ENCODE peak calls at places on chromosomes 7 and 10, in four cellular contexts. N is GM12878, F is K562, W is HepG2. D is an unnamed sample.

GRCh38 chr7:99340659-99341058 is 15.0 kb downstream of the ARPC1A start:
- DNase-seq in N (no peak), W (no peak), F (no peak), D (no peak)

GRCh38 chr7:153190452-153190851 is 430.9 kb downstream of the ACTR3B start:
- DNase-seq in W (no peak), F (peak), N (no peak), D (peak)

GRCh38 chr7:118186491-118186890 is 2.5 kb downstream of the LSM8 start:
- DNase-seq in W (no peak), N (no peak), F (no peak), D (no peak)

GRCh38 chr7:86814980-86815379 is 171.3 kb downstream of the GRM3 start:
- DNase-seq in W (peak), N (no peak), F (peak), D (peak)

GRCh38 chr10:127552446-127552845 is 3.3 kb downstream of the NPS start:
- DNase-seq in F (no peak), W (no peak), N (no peak), D (no peak)

GRCh38 chr7:102875700-102876192 is 37.1 kb upstream of the LRRC17 start:
- DNase-seq in F (peak), N (no peak), W (peak), D (no peak)

GRCh38 chr10:11782793-11783557 is 40.2 kb upstream of the PROSER2 start:
- DNase-seq in W (peak), F (peak), N (peak), D (no peak)

GRCh38 chr10:16386855-16387254 is 50.0 kb upstream of the PTER start:
- DNase-seq in W (no peak), N (no peak), F (no peak), D (peak)

GRCh38 chr10:35486297-35486991 is 118.7 kb upstream of the GJD4 start:
- DNase-seq in W (no peak), N (no peak), F (no peak), D (no peak)

GRCh38 chr7:19991936-19992335 is 218.5 kb upstream of the TMEM196 start:
- DNase-seq in W (no peak), F (no peak), N (no peak), D (no peak)

GRCh38 chr7:60706-61105 is 131.7 kb upstream of the FAM20C start:
- DNase-seq in F (no peak), W (no peak), N (no peak), D (no peak)

DNA sequence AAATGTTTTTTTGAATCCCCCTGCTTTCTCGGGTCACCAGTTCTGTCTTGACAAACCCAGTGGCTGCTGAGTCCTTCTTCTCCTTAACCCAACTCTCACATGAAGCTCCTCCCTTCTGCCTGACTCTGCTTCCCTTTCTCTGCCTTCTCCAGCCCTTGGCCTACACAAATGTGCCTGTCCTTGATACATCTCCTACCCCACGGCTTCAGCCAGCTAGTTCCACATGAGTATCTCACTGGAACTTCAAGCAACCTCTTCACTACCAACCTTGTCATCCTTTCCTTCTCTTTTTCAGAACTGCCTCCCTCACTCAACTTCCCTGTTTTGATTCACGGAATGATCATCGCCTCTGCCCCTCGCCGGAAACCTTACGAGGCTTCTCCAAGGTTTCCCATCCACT is 55.9 kb downstream of the PDIA4 start:
- DNase-seq in N (no peak), W (no peak), F (no peak), D (no peak)
- TF ChIP-seq ETV6 in N (no peak), W (no peak), F (no peak), D (no peak)

DNA sequence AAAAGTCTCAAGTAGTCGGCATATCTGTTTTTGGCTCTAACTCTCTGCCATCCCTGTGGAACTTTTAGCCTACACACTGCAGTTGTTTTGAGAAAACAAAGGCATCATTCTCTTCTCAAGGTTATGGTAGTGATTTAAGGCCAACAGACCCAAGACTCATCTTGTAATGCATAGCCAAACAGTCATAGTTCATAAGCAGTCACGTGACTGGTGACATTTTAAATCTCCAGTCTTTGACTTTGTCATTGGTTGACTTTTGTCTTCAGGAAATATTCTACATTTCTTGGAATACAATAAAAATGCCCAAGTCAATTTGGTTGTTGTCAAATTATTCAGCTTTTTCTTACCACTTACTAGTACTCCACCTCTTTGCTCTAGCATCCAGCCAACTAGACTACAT is 114.8 kb downstream of the ANKRD30A start:
- DNase-seq in F (no peak), N (no peak), W (no peak), D (no peak)
- TF ChIP-seq CBFB in F (no peak), N (no peak), W (no peak), D (no peak)

DNA sequence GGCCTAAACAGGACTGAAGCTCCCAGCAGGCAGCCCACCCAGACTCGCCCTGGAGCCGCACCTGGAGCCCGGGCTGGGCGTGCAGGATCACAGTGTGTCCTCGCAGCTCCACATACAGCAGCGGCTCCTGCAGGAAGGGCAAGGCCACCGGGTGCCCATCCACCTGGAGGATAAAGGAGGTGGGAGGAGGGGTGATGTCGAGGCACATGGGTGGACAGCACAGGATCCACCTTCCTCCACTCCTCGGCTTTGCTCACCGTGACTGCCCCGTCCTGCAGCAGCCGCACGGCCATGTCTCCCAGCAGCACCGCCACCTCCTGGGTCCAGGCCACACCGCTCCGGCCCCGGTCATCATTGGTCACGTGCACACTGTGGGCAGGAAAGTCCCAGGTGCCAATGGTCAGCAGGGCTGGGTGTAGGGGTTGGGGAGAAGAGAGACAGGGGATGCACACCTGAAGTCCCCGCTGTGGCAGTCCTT is 16.8 kb downstream of the ATP6V1F start:
- DNase-seq in N (no peak), W (no peak), F (no peak), D (no peak)
- TF ChIP-seq ETV6 in N (no peak), W (no peak), F (no peak), D (no peak)

DNA sequence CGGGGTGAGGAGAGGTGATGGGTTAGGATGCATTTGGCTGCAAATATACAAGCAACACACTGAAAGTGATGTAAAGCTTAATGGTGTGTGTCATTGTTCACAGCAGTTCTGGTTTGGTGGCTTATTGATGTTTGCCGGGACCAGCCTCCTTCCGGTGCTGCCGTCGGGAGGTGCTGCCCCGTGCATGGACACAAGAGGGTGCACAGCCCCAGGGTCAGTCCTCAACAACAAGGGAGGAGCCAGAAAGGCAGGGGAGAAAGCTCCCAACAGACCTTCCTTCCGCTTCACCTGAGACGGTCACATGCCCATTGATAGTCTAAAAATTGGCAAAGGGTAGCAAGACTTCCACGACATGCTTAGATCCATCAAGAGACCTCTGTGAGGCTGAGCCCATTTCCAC is 9.5 kb downstream of the RNF32 start:
- DNase-seq in F (peak), W (peak), N (no peak), D (peak)
- TF ChIP-seq CBFB in F (no peak), W (no peak), N (no peak), D (no peak)

GRCh38 chr7:5779108-5779507 is 2.4 kb downstream of the RNF216 start:
- DNase-seq in N (no peak), F (no peak), W (no peak), D (no peak)
- TF ChIP-seq ETV6 in N (no peak), F (no peak), W (no peak), D (no peak)

DNA sequence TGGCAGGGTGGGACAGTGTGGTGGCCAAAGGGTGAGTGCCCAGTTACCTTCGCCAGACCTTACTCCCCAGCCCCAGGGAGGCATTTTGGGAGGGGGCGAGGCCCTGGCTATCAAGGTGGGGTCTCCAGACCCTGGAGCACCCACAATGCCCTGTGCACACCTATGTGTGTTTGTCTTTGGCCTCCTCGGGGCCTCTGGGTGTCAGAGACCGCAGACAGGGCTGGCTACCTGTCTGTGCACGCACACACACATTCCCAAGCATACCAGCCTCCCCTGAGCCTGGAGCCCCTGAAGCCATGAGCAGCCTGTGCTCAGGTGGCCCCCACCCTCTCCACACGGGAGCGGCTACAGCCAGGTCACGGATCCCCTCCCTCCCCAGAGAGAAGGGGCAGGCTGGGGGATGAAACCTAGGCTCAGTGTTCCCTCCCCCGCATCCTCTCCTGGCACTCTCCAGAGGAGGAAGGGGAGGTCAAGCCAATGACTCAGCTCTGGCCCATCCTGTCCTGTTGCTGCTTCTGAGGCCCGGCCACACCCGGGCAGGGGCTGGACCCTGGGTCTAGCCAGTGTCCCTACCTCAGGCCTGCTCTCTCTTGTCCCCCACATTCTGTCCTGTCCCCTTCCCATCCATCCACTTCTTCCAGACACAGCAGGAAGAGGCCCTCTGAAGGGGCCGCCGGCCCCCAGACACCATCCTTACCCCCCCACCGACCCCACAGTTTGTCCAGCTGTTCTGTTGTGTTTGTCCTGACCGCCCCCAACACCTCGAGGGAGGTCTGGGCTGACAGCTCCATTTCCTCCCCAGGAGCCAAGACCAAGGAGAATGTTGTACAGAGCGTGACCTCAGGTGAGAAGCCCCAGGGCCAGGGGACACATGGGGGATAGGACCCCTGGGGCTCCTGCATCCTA is 685 bp downstream of the SNCG start:
- DNase-seq in F (peak), N (no peak), W (peak), D (no peak)
- TF ChIP-seq CBFB in F (no peak), N (no peak), W (no peak), D (no peak)

DNA sequence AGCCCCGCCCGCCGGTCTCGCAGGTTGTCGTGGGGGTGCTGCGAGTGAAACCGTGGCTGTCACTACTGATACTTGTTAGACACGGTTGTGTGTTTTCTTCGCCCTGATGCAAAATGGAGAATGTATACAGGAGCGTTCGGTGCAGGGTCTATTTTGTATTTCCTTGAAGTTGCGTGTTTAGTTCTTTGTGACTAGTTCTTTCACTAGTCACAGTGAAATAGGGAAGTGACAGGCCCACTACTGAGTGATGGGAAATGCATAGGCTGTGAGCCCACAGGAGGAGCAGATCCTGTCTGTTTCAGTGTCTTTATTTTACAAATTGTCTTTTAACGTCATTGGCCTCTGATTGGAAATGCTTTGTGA is 675 bp downstream of the ABRAXAS2 start:
- DNase-seq in W (no peak), N (no peak), F (no peak), D (no peak)
- TF ChIP-seq ETV6 in W (no peak), N (no peak), F (no peak), D (no peak)

GRCh38 chr10:119087271-119087897 is 6.8 kb upstream of the EIF3A start:
- DNase-seq in F (no peak), N (no peak), W (no peak), D (no peak)
- TF ChIP-seq CBFB in F (no peak), N (no peak), W (no peak), D (no peak)

DNA sequence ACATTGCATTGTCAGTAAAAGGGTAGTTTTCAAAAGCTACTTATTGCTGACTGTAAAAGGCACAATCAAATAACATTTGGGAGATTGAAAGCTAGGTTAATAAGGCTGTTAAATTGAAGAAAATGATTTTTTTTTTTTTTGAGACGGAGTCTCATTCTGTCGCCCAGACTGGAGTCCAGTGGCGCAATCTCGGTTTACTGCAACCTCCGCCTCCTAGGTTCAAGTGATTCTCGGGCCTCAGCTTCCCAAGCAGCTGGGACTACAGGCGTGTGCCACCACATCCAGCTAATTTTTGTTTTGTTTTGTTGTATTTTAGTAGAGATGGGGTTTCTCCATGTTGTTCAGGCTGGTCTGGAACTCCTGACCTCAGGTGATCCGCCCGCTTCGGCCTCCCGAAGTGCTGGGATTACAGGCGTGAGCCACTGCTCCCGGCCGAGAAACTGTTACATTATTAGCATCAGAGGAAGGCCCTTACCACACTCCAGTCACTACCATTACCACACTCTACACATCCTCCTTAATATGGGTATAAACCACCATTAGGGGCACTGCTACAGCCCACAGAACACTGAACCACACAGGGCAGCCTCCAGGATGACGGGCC is 1.0 kb downstream of the CYP51A1 start:
- DNase-seq in N (no peak), F (no peak), W (no peak), D (no peak)
- TF ChIP-seq ETV6 in N (no peak), F (no peak), W (no peak), D (peak)

DNA sequence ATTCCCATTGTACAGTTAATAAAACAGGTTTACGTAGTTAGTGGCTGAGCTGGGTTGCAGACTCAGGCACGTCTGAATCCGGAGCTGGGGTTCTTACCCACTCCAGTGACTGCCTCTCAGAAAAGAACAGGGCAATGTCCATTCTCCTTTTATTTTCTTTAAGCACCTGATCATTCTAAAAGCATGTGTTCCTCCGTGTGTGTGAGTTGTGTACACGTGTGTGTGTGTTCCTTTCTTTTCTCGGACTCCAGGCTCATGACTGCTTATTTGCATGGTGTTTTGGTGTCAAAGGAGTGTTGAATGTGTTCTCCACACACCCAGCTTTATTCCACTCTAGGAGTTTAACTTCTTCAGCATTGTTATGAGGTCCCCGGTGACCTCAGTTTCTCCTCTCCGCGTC is 260.1 kb downstream of the SNX10 start:
- DNase-seq in N (no peak), F (no peak), W (no peak), D (no peak)
- TF ChIP-seq CBFB in N (no peak), F (no peak), W (no peak), D (no peak)

D was measured in WTC11.